ENCODE peak calls at places on chromosome 6, in seven cellular contexts. D is HepG2; Z is upper lobe of left lung; L is small intestine; A is AG04450; V is tibial nerve; S is CD8-positive, alpha-beta memory T cell. E is an unnamed sample.

GRCh38 chr6:143098054-143098673 is 37.5 kb downstream of the AIG1 start:
- DNase-seq in L (no peak), D (no peak), A (no peak), V (no peak), S (no peak), Z (no peak), E (no peak)

GRCh38 chr6:30600576-30600975 is 16.5 kb downstream of the PPP1R10 start:
- DNase-seq in Z (no peak), V (no peak), A (no peak), S (no peak), D (no peak), L (no peak), E (no peak)

GRCh38 chr6:99467509-99468106 is 42.5 kb upstream of the PNISR start:
- DNase-seq in A (no peak), D (peak; percentile 18), L (peak; percentile 18), Z (no peak), S (peak; percentile 14), V (no peak), E (no peak)

GRCh38 chr6:33081098-33081824 is 5.5 kb downstream of the HLA-DPB1 start:
- DNase-seq in S (no peak), V (no peak), Z (no peak), L (no peak), D (no peak), A (no peak), E (no peak)

GRCh38 chr6:169174516-169175359 is 78.9 kb downstream of the THBS2 start:
- DNase-seq in L (no peak), S (no peak), V (no peak), D (no peak), A (no peak), Z (no peak), E (no peak)

GRCh38 chr6:43313813-43314212 is 5.2 kb upstream of the CRIP3 start:
- DNase-seq in L (no peak), Z (no peak), A (no peak), D (peak; percentile 33), S (no peak), V (no peak), E (no peak)

GRCh38 chr6:31717499-31718222 is 2.5 kb downstream of the LY6G6D start:
- DNase-seq in L (no peak), Z (no peak), V (no peak), D (peak; percentile 74), A (no peak), S (no peak), E (no peak)

GRCh38 chr6:111515259-111515658 is 32.2 kb upstream of the REV3L start:
- DNase-seq in A (no peak), D (no peak), S (no peak), V (no peak), L (no peak), Z (no peak), E (no peak)

GRCh38 chr6:36545767-36546663 is 1.3 kb downstream of the STK38 start:
- DNase-seq in S (peak; percentile 45), V (no peak), L (peak; percentile 44), D (no peak), A (no peak), Z (no peak), E (no peak)

GRCh38 chr6:125229080-125229479 is 72.7 kb downstream of the HDDC2 start:
- DNase-seq in L (no peak), D (no peak), V (no peak), A (no peak), S (no peak), Z (no peak), E (no peak)

GRCh38 chr6:155418017-155418749 is 37.5 kb downstream of the NOX3 start:
- DNase-seq in D (no peak), Z (peak; percentile 32), A (no peak), S (peak; percentile 53), V (no peak), L (no peak), E (peak; percentile 31)

GRCh38 chr6:145838305-145838704 is 23.7 kb upstream of the FBXO30 start:
- DNase-seq in Z (no peak), A (no peak), D (no peak), L (no peak), S (no peak), V (no peak), E (no peak)

GRCh38 chr6:167565884-167566491 is 241.1 kb downstream of the TTLL2 start:
- DNase-seq in V (peak; percentile 57), L (peak; percentile 53), D (peak; percentile 27), S (no peak), Z (peak; percentile 49), A (no peak), E (no peak)

GRCh38 chr6:20182926-20183521 is 29.2 kb downstream of the MBOAT1 start:
- DNase-seq in A (no peak), L (peak; percentile 94), Z (peak; percentile 82), S (no peak), V (no peak), D (no peak), E (no peak)

GRCh38 chr6:144346719-144347446 is 61.7 kb downstream of the UTRN start:
- DNase-seq in S (no peak), A (peak; percentile 24), D (no peak), V (no peak), Z (peak; percentile 47), L (no peak), E (no peak)

GRCh38 chr6:150058231-150058792 is 10.6 kb downstream of the ULBP3 start:
- DNase-seq in S (no peak), A (no peak), L (no peak), V (no peak), D (no peak), Z (no peak), E (no peak)

GRCh38 chr6:110282412-110282811 is 75.7 kb downstream of the METTL24 start:
- DNase-seq in V (no peak), A (no peak), S (no peak), Z (no peak), L (no peak), D (no peak), E (no peak)

GRCh38 chr6:63689421-63689820 is 53.8 kb downstream of the PHF3 start:
- DNase-seq in D (no peak), L (no peak), A (no peak), S (no peak), V (no peak), Z (no peak), E (no peak)

GRCh38 chr6:30603961-30604360 is 13.1 kb downstream of the PPP1R10 start:
- DNase-seq in V (no peak), Z (no peak), L (no peak), A (no peak), D (no peak), S (no peak), E (no peak)

GRCh38 chr6:3731700-3732099 is 19.8 kb downstream of the PXDC1 start:
- DNase-seq in L (no peak), D (no peak), S (no peak), V (no peak), A (no peak), Z (no peak), E (no peak)

GRCh38 chr6:149379977-149380376 is 20.1 kb upstream of the SUMO4 start:
- DNase-seq in V (no peak), A (no peak), L (no peak), D (no peak), S (no peak), Z (no peak), E (no peak)

GRCh38 chr6:124470803-124471202 is 491.4 kb upstream of the RNF217 start:
- DNase-seq in S (no peak), D (no peak), Z (no peak), V (no peak), A (no peak), L (no peak), E (no peak)

GRCh38 chr6:25166955-25167753 is 112.0 kb upstream of the CARMIL1 start:
- DNase-seq in V (no peak), A (no peak), Z (no peak), D (no peak), L (no peak), S (no peak), E (no peak)

GRCh38 chr6:25170640-25171039 is 108.5 kb upstream of the CARMIL1 start:
- DNase-seq in V (no peak), L (no peak), Z (no peak), D (no peak), A (no peak), S (no peak), E (no peak)

GRCh38 chr6:25169551-25170335 is 109.4 kb upstream of the CARMIL1 start:
- DNase-seq in S (no peak), L (no peak), V (no peak), A (no peak), Z (no peak), D (no peak), E (no peak)

GRCh38 chr6:25171301-25171700 is 107.9 kb upstream of the CARMIL1 start:
- DNase-seq in S (no peak), V (no peak), L (no peak), D (no peak), A (no peak), Z (no peak), E (no peak)

DNA sequence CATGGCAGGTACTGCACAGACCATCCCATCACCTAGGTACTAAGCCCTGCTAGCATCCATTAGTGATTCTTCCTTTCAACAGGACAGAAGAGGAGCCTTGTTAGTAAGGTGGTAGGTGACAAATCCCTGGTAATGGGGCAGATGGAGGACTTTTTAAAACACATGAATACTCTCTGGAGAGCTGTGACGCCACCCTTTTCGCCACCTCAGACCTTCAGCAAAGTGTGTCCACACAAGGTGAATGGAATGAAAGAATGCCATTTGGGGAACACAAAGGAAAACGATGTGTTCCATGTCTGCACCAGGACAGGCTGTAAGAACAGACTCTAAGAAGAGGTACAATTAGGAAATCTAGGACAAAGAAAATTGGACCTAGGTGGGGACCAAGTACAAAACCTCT is 110.5 kb upstream of the CARMIL1 start:
- DNase-seq in D (no peak), S (no peak), A (no peak), L (no peak), Z (no peak), V (no peak), E (no peak)
- H3K27ac ChIP-seq in D (no peak overlapping the region), S (no peak overlapping the region), A (no peak overlapping the region), L (no peak overlapping the region), Z (no peak overlapping the region), V (no peak overlapping the region), E (no peak overlapping the region)

DNA sequence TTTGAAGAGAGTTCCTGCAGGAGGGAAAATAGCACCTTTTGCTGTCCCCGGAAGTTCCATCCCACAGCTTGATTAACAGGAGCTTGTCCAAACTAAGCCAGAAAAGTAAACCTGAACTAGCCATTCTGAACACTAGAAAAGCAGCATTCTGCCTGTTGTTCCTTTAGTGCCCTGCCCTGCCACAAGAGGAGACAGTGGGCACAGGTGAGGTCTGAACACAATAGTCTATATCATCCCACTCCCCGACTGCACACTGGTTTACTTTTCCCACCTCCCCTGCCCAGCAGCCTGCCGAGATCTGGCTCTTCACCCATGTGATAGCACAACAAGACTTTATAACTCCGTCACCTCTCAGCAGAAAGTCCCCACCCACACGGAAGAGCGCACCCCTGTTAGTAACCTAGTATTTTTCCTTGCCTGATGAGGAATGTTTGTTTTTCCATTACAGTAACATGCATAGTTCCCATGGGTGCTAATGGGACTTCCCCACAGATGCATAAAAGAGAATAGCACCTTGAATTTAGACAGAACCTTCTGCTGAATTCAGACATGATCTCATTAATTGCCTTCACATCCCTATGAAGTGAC is 59.7 kb downstream of the TFAP2A start:
- DNase-seq in A (no peak), D (no peak), S (no peak), L (no peak), V (no peak), Z (no peak), E (no peak)
- H3K27ac ChIP-seq in A (no peak overlapping the region), D (no peak overlapping the region), S (no peak overlapping the region), L (no peak overlapping the region), V (no peak overlapping the region), Z (no peak overlapping the region), E (no peak overlapping the region)

GRCh38 chr6:140586426-140587061 is 1212.1 kb upstream of the CITED2 start:
- DNase-seq in L (no peak), D (no peak), V (no peak), Z (no peak), A (no peak), S (no peak), E (no peak)
- H3K27ac ChIP-seq in L (no peak overlapping the region), D (no peak overlapping the region), V (no peak overlapping the region), Z (no peak overlapping the region), A (no peak overlapping the region), S (no peak overlapping the region), E (no peak overlapping the region)

GRCh38 chr6:137717074-137718073 is 149.7 kb upstream of the TNFAIP3 start:
- DNase-seq in V (no peak), A (no peak), D (no peak), L (no peak), S (peak; percentile 82), Z (no peak), E (peak; percentile 76)
- H3K27ac ChIP-seq in V (no peak overlapping the region), A (no peak overlapping the region), D (no peak overlapping the region), L (peak overlapping the region; percentile 45), S (peak overlapping the region; percentile 60), Z (no peak overlapping the region), E (peak overlapping the region; percentile 59)